ENCODE peak calls at places on chromosomes 12 and 14, in six cellular contexts. N is GM12865, C is heart left ventricle, E is dorsolateral prefrontal cortex, M is neural progenitor cell, R is IMR-90. A is an unnamed sample.

GRCh38 chr12:61956545-61956944 is 303.7 kb upstream of the USP15 start:
- DNase-seq in N (peak), C (no peak), E (no peak), M (no peak), R (no peak), A (no peak)

GRCh38 chr12:86931714-86932113 is 675.5 kb upstream of the MGAT4C start:
- DNase-seq in N (no peak), C (no peak), E (no peak), M (no peak), R (no peak), A (no peak)

GRCh38 chr14:91369628-91370445 is 47.8 kb downstream of the CCDC88C start:
- DNase-seq in N (peak), C (no peak), E (peak), M (no peak), R (no peak), A (no peak)

GRCh38 chr12:119940881-119941280 is 48.2 kb upstream of the BICDL1 start:
- DNase-seq in N (no peak), C (no peak), E (no peak), M (no peak), R (peak), A (peak)

GRCh38 chr14:80055912-80056801 is 155.1 kb downstream of the DIO2 start:
- DNase-seq in N (peak), C (peak), E (peak), M (peak), R (peak), A (peak)

GRCh38 chr12:3797649-3798048 is 44.7 kb upstream of the CRACR2A start:
- DNase-seq in N (no peak), C (no peak), E (no peak), M (no peak), R (no peak), A (no peak)

GRCh38 chr14:91108941-91109611 is 4.8 kb upstream of the DGLUCY start:
- DNase-seq in N (peak), C (no peak), E (no peak), M (no peak), R (no peak), A (peak)

GRCh38 chr12:14257734-14258467 is 107.6 kb upstream of the ATF7IP start:
- DNase-seq in N (peak), C (peak), E (peak), M (peak), R (peak), A (peak)

GRCh38 chr14:48027115-48027514 is 351.7 kb upstream of the MDGA2 start:
- DNase-seq in N (no peak), C (no peak), E (no peak), M (no peak), R (no peak), A (no peak)

GRCh38 chr12:122423258-122424165 is 1.0 kb upstream of the CLIP1 start:
- DNase-seq in N (no peak), C (no peak), E (no peak), M (peak), R (peak), A (peak)

DNA sequence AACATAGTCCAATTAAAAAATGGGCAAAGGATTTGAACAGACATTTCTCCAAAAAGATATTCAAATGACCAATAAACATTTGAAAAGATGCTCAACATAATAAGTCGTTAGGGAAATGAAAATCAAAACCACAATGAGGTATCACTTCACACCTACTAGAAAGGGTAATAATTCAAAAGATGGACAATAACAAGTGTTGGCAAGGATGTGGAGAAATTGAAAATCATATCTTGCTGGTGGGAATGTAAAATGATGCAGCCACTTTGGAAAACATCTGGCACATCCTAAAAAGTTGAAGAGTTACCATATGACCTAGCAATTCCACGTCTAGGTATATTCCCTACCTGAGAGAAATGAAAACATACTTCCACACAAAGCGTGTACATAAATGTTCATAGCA is 1.9 kb downstream of the COX16 start:
- DNase-seq in N (no peak), C (no peak), E (no peak), M (no peak), R (no peak), A (no peak)
- H3K4me3 ChIP-seq in N (no peak), C (no peak), E (no peak), M (peak), R (no peak), A (no peak)

DNA sequence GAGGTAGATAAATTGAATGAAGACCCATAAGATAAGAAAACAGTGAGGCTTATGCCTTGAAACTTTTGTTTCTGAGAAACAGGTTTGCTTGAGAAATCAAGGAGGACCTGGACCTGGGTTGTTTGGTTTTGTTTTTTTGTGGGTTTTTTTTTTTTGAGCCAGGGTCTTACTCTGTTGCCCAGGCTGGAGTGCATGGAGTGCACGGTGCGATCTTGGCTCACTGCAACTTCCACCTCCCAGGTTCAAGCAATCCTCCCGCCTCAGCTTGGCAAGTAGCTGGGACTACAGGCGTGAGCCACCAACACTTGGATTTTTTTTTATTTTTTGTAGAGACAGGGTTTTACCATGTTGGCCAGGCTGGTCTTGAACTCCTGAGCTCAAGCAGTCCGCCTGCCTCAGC is 9.0 kb upstream of the PPTC7 start:
- DNase-seq in N (no peak), C (no peak), E (no peak), M (no peak), R (no peak), A (no peak)
- TF ChIP-seq CTCF in N (no peak), C (no peak), E (no peak), M (no peak), R (no peak), A (no peak)

DNA sequence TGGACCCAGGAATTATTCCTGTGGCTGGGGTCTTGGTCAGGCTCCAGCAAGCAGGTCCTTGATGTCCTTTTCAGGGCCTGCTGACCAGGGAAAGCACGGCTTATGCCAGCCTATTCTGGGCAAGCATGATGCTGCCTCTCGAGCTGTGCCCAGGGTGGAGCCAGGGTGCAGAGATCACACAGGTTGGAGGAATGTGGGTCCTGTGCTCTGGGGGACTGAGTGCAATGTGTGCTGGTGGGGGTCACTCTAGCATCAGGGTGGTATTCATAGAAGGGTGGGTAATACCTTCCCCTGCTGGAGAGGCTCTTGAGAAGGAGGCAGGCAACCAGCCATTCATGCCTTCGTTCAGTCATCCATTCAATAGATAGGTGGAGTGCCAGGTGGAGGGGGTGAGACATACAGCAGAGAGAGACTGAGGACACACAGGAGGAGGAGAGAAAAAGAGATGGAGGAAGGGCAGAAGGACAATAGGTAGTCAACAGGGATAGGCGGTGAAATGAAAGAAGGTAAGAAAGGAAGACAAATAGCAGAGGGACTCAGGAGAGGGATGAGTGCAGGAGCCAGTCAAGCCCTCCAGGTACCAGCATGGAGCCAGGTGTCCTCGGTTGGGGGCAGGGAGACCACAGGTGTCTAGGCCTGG is 5.1 kb upstream of the ZNF385A start:
- DNase-seq in N (no peak), C (no peak), E (no peak), M (no peak), R (no peak), A (no peak)
- H3K4me3 ChIP-seq in N (no peak), C (no peak), E (peak), M (peak), R (no peak), A (no peak)

DNA sequence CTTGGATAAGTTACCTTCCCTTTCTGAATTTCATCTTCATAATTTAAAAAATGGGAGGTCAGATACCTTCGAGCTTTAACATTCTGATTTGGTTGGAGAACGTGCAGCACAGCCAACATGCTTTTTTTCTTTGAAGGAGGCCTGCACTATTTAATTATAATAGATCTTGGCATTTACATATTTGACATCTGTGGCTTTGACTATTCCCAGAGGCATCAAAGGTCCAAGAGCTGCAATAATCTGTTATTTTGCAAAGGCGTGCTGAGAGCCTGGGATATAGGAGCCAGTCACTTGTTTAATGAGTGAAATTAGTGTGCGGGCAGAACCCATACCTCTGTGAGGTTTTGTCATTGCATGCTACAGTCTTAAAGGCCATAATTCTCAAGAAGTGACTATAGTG is 26.4 kb downstream of the SLC8A3 start:
- DNase-seq in N (no peak), C (no peak), E (no peak), M (no peak), R (no peak), A (no peak)
- TF ChIP-seq CTCF in N (no peak), C (no peak), E (no peak), M (no peak), R (no peak), A (no peak)

DNA sequence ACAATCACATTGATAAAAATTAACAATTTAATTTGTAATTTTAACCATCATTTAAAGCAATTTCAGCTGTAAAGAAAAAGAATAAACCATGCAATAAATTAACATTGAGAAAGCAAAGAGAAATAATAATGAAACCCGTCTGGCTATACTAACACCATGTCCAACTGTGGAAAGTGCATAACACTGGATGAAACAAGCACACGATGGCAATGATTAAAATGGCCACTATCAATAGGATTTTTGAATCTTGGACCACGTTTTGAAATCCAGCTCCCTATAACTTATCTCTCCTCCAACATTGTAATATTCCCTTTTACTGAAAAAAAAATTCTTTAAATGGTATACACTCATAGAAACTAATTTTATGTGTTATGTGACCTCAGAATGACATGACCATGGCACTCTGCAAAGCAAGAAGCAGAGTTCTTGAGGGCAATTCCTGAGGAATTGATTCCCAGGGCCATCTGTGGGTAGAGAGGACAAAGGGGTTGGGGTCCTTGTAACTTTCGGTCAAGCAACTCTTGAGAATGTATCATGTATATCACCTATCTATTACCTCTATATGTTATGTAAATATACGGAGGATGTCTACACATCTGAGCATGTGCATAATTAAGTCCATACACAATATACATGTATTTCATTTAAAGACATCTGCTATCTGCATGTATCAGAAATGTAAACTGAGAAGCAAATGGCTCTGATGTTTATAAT is 4.8 kb downstream of the FOXA1 start:
- DNase-seq in N (no peak), C (no peak), E (no peak), M (no peak), R (no peak), A (no peak)
- H3K4me3 ChIP-seq in N (no peak), C (no peak), E (no peak), M (no peak), R (no peak), A (no peak)

DNA sequence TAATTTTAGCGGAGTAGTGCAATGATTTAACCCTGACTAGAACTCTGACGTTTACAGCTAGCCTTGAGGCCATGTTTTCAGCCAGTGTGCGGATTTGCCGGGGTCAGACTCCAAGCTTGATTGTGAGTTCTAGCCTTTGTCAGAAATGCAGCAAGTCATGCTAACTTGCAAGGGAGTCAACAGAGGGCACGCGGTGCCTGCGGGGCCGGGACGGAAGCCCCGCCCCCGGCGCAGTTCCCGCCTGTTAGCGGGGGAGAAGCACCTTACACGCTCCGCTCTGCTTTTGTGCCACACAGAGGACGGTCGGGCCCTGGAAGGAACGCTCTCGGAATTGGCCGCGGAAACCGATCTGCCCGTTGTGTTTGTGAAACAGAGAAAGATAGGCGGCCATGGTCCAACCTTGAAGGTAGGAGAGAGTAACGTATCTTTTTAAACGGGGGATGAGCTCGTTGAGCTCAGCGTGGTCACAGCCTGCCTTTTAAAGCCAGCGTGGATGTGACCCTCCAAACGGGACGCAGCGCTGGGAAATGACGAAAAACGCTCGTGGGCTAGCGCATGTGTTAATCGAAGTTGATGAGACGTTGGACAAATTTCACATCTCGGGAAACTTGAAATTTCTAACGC is 14.8 kb upstream of the EID3 start:
- DNase-seq in N (peak), C (peak), E (peak), M (peak), R (peak), A (peak)
- TF ChIP-seq CTCF in N (no peak), C (no peak), E (no peak), M (no peak), R (no peak), A (no peak)

DNA sequence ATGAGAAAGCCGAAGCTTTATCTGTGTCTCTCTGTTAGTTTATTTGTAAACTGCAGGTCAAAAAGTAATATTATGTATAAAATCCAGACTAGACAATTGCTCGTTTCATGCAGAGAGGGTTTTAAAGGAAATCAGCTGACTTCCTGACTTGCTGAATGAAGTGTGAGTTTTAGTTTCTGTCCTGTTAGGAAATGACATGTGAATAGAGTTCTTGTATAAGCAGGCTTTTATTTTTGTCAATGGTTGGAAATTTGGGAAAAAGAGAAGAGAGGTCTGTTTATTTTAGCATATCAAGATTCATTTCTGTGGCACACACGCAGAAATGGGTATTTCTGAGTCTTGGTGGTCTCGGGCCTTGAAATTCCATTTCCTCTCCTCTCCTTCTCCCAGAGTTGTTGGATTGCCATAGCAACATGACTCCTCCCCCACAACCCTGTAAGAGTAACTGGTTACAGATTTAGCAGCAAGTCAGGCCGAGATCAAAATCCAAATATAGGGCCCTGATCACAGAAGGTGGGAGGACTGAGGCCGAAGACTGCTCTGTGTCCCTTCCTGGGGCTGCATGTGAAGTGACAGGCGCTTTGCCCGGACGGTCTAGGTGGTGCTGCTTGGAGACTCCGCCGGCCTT is 60.9 kb downstream of the SAMD4A start:
- DNase-seq in N (peak), C (peak), E (no peak), M (peak), R (peak), A (peak)
- H3K4me3 ChIP-seq in N (peak), C (peak), E (peak), M (no peak), R (no peak), A (peak)

DNA sequence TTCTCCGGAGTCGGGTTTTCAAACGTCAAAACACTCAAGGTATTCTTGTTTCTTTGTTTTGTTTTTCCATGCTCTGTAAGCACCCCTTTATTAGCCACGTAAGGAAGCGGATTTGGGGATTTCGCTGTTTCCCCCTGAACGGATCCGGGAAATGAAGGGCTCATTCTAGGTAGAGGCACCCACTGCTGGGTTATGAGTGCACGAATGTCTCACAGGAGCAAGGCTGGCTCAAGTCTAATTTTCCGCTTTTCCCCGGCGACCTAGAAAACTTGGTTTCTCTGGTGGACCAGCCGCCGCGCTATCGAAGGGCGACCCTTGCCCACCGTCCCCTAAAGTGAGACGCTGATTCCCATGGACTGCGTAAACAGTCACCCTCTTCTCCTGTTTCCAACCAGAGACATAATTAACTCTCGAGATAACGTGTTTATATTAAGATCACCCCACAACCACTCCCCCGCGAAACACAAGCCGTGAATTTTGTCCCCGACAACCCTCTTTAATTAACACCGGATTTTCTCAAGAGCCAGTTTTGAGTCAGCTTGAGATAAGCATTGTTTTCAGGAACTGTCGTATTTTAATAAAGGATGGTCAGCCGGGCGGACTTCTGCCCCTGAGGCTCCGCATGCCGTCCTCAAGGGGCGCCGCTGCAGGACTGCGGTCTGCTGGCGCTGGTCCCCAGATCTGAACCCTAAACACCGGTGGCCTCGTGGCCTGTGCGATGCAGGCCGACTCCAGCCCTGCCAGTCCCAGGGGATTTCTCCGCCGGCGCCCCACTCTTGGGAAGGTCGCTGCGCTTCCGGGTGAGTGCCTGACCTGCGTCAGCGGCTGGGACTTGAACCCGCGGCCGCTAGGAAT is 523 bp upstream of the ABCC9 start:
- DNase-seq in N (no peak), C (peak), E (no peak), M (peak), R (peak), A (peak)
- TF ChIP-seq CTCF in N (no peak), C (peak), E (no peak), M (peak), R (peak), A (peak)

GRCh38 chr14:64705406-64706118 is 1.3 kb downstream of the PLEKHG3 start:
- DNase-seq in N (no peak), C (no peak), E (peak), M (peak), R (no peak), A (no peak)

GRCh38 chr14:64708148-64709004 is 4.2 kb downstream of the PLEKHG3 start:
- DNase-seq in N (no peak), C (peak), E (no peak), M (peak), R (peak), A (no peak)

GRCh38 chr14:64706119-64706465 is 1.9 kb downstream of the PLEKHG3 start:
- DNase-seq in N (no peak), C (no peak), E (no peak), M (no peak), R (no peak), A (no peak)

GRCh38 chr14:64707661-64708060 is 3.4 kb downstream of the PLEKHG3 start:
- DNase-seq in N (no peak), C (no peak), E (no peak), M (no peak), R (peak), A (peak)

DNA sequence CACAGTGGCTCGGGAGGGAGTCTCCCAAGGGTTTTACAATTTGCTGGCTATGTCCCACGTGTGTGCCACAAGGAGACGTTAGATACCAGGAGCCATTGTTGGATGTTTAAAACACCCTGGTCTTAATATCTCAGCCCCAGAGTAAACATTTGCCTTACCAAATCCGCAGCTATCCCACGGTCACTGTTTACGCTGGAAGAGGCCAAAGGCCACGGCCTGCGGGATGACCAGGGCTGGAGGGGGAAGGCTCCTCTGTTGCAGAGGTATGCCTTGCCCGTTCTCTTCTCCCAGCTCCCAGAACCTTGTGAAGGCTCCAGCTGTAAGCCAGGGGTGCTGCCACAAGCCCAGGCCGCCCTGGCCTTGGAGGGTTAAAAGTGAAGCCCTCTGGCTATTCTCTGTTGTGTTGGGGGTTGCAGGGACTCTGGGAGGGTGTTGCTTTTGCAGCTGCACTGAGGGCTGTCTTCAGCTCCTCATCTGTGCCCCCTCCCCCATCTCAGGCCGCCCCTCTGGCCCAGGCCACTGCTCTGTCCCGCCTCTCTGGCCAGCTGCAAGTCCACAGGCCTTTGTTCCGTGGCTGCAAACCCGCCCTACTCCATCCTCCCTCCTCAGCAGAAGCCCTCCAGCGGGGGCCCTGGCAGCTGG is 2.4 kb downstream of the PLEKHG3 start:
- DNase-seq in N (no peak), C (peak), E (peak), M (peak), R (no peak), A (no peak)
- H3K4me3 ChIP-seq in N (no peak), C (peak), E (peak), M (peak), R (no peak), A (no peak)

A was measured in fibroblast of the aortic adventitia.